ENCODE peak calls at places on chromosomes 5 and 9, in four cellular contexts. One of them, this sample, is unnamed. For H3K9me3, the result is how much of the 10 kb centered on the place peaks cover.

GRCh38 chr5:67100301-67100700 is 96.3 kb downstream of the CD180 start:
- DNase-seq in psoas muscle: no peak
- DNase-seq in hepatocyte: no peak
- DNase-seq in A549: no peak
- DNase-seq in this sample: no peak

GRCh38 chr9:91282292-91282691 is 79.4 kb downstream of the AUH start:
- DNase-seq in psoas muscle: no peak
- DNase-seq in hepatocyte: no peak
- DNase-seq in A549: no peak
- DNase-seq in this sample: no peak

GRCh38 chr5:72377920-72378635 is 57.9 kb downstream of the PTCD2 start:
- DNase-seq in psoas muscle: peak
- DNase-seq in hepatocyte: no peak
- DNase-seq in A549: no peak
- DNase-seq in this sample: no peak

GRCh38 chr9:82721596-82721995 is 341.3 kb downstream of the RASEF start:
- DNase-seq in psoas muscle: no peak
- DNase-seq in hepatocyte: no peak
- DNase-seq in A549: no peak
- DNase-seq in this sample: no peak

GRCh38 chr5:105708442-105708841 is 1962.3 kb downstream of the EFNA5 start:
- DNase-seq in psoas muscle: no peak
- DNase-seq in hepatocyte: no peak
- DNase-seq in A549: no peak
- DNase-seq in this sample: no peak

GRCh38 chr5:6146264-6146663 is 232.1 kb downstream of the MED10 start:
- DNase-seq in psoas muscle: no peak
- DNase-seq in hepatocyte: no peak
- DNase-seq in A549: no peak
- DNase-seq in this sample: no peak

GRCh38 chr9:33225319-33226152 is 14.4 kb upstream of the SPINK4 start:
- DNase-seq in psoas muscle: no peak
- DNase-seq in hepatocyte: peak
- DNase-seq in A549: no peak
- DNase-seq in this sample: no peak

GRCh38 chr5:2038337-2039179 is 155.8 kb upstream of the IRX4 start:
- DNase-seq in psoas muscle: peak
- DNase-seq in hepatocyte: peak
- DNase-seq in A549: peak
- DNase-seq in this sample: peak

GRCh38 chr5:139481580-139482049 is 943 bp downstream of the STING1 start:
- DNase-seq in psoas muscle: no peak
- DNase-seq in hepatocyte: no peak
- DNase-seq in A549: no peak
- DNase-seq in this sample: peak

GRCh38 chr5:5135957-5136676 is 4.0 kb upstream of the ADAMTS16 start:
- DNase-seq in psoas muscle: no peak
- DNase-seq in hepatocyte: peak
- DNase-seq in A549: peak
- DNase-seq in this sample: no peak

GRCh38 chr5:147303251-147303650 is 68.4 kb downstream of the STK32A start:
- DNase-seq in psoas muscle: no peak
- DNase-seq in hepatocyte: no peak
- DNase-seq in A549: no peak
- DNase-seq in this sample: no peak

GRCh38 chr5:176985516-176985915 is 21.1 kb downstream of the UIMC1 start:
- DNase-seq in psoas muscle: no peak
- DNase-seq in hepatocyte: no peak
- DNase-seq in A549: no peak
- DNase-seq in this sample: no peak

GRCh38 chr5:133950821-133951612 is 17.4 kb downstream of the C5orf15 start:
- DNase-seq in psoas muscle: no peak
- DNase-seq in hepatocyte: peak
- DNase-seq in A549: no peak
- DNase-seq in this sample: peak

GRCh38 chr5:98106116-98107088 is 667.1 kb upstream of the RGMB start:
- DNase-seq in psoas muscle: no peak
- DNase-seq in hepatocyte: no peak
- DNase-seq in A549: no peak
- DNase-seq in this sample: no peak

GRCh38 chr9:124218438-124219289 is 39.1 kb upstream of the NEK6 start:
- DNase-seq in psoas muscle: peak
- DNase-seq in hepatocyte: peak
- DNase-seq in A549: peak
- DNase-seq in this sample: no peak

GRCh38 chr9:16245756-16246440 is 624.6 kb downstream of the BNC2 start:
- DNase-seq in psoas muscle: peak
- DNase-seq in hepatocyte: no peak
- DNase-seq in A549: no peak
- DNase-seq in this sample: no peak
- H3K27ac ChIP-seq in psoas muscle: no peak
- H3K27ac ChIP-seq in hepatocyte: no peak
- H3K27ac ChIP-seq in A549: peak
- H3K27ac ChIP-seq in this sample: no peak

GRCh38 chr5:154474957-154475334 is 3.1 kb downstream of the HAND1 start:
- DNase-seq in psoas muscle: no peak
- DNase-seq in hepatocyte: no peak
- DNase-seq in A549: no peak
- DNase-seq in this sample: no peak
- H3K9me3 ChIP-seq in psoas muscle: under half
- H3K9me3 ChIP-seq in hepatocyte: under half
- H3K9me3 ChIP-seq in A549: under half
- H3K9me3 ChIP-seq in this sample: under half

GRCh38 chr5:157548513-157549282 is 26.9 kb downstream of the ADAM19 start:
- DNase-seq in psoas muscle: no peak
- DNase-seq in hepatocyte: no peak
- DNase-seq in A549: no peak
- DNase-seq in this sample: no peak

GRCh38 chr5:157545911-157546310 is 29.7 kb downstream of the ADAM19 start:
- DNase-seq in psoas muscle: no peak
- DNase-seq in hepatocyte: no peak
- DNase-seq in A549: no peak
- DNase-seq in this sample: no peak

GRCh38 chr5:157544623-157544989 is 31.0 kb downstream of the ADAM19 start:
- DNase-seq in psoas muscle: no peak
- DNase-seq in hepatocyte: no peak
- DNase-seq in A549: no peak
- DNase-seq in this sample: no peak

GRCh38 chr5:157547909-157548512 is 27.6 kb downstream of the ADAM19 start:
- DNase-seq in psoas muscle: no peak
- DNase-seq in hepatocyte: no peak
- DNase-seq in A549: no peak
- DNase-seq in this sample: no peak

GRCh38 chr5:157546456-157547100 is 29.0 kb downstream of the ADAM19 start:
- DNase-seq in psoas muscle: no peak
- DNase-seq in hepatocyte: no peak
- DNase-seq in A549: no peak
- DNase-seq in this sample: peak
- H3K27ac ChIP-seq in psoas muscle: no peak
- H3K27ac ChIP-seq in hepatocyte: no peak
- H3K27ac ChIP-seq in A549: peak
- H3K27ac ChIP-seq in this sample: no peak

GRCh38 chr9:135139366-135139965 is 52.0 kb downstream of the OLFM1 start:
- DNase-seq in psoas muscle: no peak
- DNase-seq in hepatocyte: no peak
- DNase-seq in A549: no peak
- DNase-seq in this sample: no peak
- H3K9me3 ChIP-seq in psoas muscle: under half
- H3K9me3 ChIP-seq in hepatocyte: under half
- H3K9me3 ChIP-seq in A549: under half
- H3K9me3 ChIP-seq in this sample: under half

DNA sequence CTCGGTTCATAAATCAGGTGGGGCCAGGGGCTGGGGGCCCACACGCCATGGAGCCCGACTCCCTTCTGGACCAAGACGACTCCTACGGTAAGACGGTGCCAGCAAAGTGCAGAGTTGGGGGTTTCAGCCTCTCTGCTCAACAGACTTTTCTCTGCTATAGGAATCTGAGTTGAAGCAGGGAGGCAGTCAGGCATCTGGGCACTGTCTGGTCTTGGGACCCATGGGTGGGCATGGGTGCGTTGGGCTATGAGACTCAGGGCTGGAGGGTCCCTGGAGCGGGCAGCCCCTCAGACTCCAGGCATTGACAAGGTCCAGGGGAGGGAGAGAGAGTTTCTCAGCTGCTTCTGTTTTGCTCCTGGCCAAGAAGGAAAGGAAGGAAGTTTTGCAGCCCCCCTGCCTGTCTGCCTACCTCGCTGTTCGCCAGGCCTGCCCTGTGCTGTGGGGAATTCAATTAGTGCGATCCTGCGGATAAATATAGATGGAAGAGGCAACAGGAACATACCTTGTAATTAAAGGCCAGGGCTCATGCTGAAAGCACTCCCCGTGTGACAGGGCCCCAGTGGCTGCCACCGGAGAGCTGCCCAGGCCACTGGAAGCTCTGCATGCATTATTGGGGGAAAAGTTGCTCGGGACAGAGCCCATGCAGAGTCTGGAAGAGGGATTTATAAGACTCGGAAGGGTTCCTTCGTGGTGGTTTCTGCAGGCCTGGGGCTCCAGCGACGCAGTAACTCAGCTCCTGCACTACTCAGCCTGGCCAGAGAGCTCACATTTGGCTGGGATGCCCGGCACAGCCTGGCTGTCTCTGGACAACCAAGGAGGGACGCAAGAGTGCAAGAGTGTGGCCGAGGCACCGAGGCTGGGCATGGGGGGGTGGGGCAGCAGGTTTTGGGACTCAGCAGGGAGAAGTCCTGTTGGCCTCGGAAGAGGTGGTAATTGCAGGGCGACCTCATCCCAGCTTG is 67.8 kb upstream of the GGTA1 start:
- DNase-seq in psoas muscle: peak
- DNase-seq in hepatocyte: no peak
- DNase-seq in A549: no peak
- DNase-seq in this sample: no peak
- H3K27ac ChIP-seq in psoas muscle: peak
- H3K27ac ChIP-seq in hepatocyte: peak
- H3K27ac ChIP-seq in A549: no peak
- H3K27ac ChIP-seq in this sample: peak

GRCh38 chr9:6214451-6214850 is 1.2 kb upstream of the IL33 start:
- DNase-seq in psoas muscle: no peak
- DNase-seq in hepatocyte: no peak
- DNase-seq in A549: no peak
- DNase-seq in this sample: no peak

GRCh38 chr9:6214903-6215302 is 704 bp upstream of the IL33 start:
- DNase-seq in psoas muscle: no peak
- DNase-seq in hepatocyte: no peak
- DNase-seq in A549: no peak
- DNase-seq in this sample: no peak

GRCh38 chr9:6215562-6215961 is at the start of gene IL33:
- DNase-seq in psoas muscle: no peak
- DNase-seq in hepatocyte: peak
- DNase-seq in A549: no peak
- DNase-seq in this sample: peak

GRCh38 chr9:6212722-6213375 is 2.8 kb upstream of the IL33 start:
- DNase-seq in psoas muscle: no peak
- DNase-seq in hepatocyte: no peak
- DNase-seq in A549: no peak
- DNase-seq in this sample: no peak

GRCh38 chr9:6209966-6210365 is 5.6 kb upstream of the IL33 start:
- DNase-seq in psoas muscle: no peak
- DNase-seq in hepatocyte: no peak
- DNase-seq in A549: no peak
- DNase-seq in this sample: no peak
- H3K9me3 ChIP-seq in psoas muscle: under half
- H3K9me3 ChIP-seq in hepatocyte: under half
- H3K9me3 ChIP-seq in A549: under half
- H3K9me3 ChIP-seq in this sample: under half

DNA sequence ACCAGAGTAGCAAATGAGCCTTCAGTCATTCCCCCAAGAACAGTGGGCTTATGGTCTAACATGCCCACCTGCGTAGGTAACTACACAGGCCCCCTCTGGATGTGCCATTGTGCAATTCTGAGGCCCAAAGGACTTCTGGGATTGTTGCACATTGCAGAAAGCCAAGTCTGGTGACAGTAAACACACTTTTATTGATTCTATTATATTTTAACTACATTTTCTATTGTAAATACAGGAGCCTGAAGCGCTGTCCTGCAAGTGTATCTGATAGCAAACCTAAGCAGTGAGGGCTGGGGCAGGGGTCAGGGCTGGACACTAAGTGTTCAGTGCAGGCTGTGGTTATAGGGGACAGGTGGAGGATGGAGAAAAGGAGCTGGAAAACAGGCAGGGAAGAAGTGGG is 57.5 kb downstream of the TEX10 start:
- DNase-seq in psoas muscle: no peak
- DNase-seq in hepatocyte: no peak
- DNase-seq in A549: no peak
- DNase-seq in this sample: no peak
- H3K27ac ChIP-seq in psoas muscle: no peak
- H3K27ac ChIP-seq in hepatocyte: no peak
- H3K27ac ChIP-seq in A549: no peak
- H3K27ac ChIP-seq in this sample: no peak

DNA sequence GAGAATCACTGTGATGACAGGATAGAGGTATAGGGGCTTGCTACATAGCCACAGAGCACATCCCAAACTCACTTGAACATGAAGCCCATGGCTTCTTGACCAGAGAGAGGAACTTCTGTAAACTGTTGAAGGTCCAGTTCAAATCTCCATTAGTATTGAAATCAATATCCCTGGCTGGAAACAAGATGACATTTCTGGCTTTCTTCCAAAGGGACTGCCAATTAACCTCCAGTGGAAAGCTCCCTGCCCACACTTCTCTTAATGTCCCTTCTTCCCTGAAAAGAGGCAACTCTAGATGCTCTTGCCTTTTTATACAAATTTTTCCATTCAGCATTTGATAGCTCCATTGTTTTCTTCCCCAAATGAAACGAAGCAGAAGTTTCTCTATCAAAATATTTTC is 612.0 kb downstream of the EBF1 start:
- DNase-seq in psoas muscle: no peak
- DNase-seq in hepatocyte: no peak
- DNase-seq in A549: no peak
- DNase-seq in this sample: no peak
- H3K9me3 ChIP-seq in psoas muscle: under half
- H3K9me3 ChIP-seq in hepatocyte: under half
- H3K9me3 ChIP-seq in A549: under half
- H3K9me3 ChIP-seq in this sample: under half

GRCh38 chr5:58057324-58057723 is 402.6 kb downstream of the PLK2 start:
- DNase-seq in psoas muscle: no peak
- DNase-seq in hepatocyte: no peak
- DNase-seq in A549: no peak
- DNase-seq in this sample: no peak
- H3K27ac ChIP-seq in psoas muscle: no peak
- H3K27ac ChIP-seq in hepatocyte: no peak
- H3K27ac ChIP-seq in A549: no peak
- H3K27ac ChIP-seq in this sample: no peak

DNA sequence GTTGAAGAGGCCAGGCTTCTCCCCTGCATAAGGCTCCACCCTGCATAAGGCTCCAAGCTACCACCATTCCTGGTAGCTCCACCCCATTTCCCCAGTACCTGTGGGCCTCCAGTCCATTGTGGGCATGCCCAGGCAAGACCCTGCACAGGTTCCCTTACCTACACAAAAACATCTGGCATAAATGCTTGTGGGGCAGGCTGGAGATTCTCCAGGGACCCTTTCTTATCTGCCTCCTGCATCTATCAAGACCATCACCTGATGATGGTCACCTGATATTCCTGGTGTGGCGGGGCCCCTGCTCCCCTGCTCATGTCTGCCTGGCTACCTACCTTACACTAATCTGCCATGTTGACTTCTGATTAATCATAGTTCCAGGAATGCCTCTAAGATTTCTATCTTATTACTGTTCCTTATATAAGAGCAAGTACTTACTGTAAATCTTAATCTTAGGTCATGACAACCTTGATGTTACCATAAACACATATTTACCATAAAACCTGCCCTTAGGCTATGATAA is 41.0 kb downstream of the FGD3 start:
- DNase-seq in psoas muscle: no peak
- DNase-seq in hepatocyte: no peak
- DNase-seq in A549: no peak
- DNase-seq in this sample: no peak
- H3K9me3 ChIP-seq in psoas muscle: under half
- H3K9me3 ChIP-seq in hepatocyte: under half
- H3K9me3 ChIP-seq in A549: under half
- H3K9me3 ChIP-seq in this sample: under half